ENCODE peak calls at places on chromosome 1, in four cellular contexts. One of them, this sample, is unnamed.

GRCh38 chr1:15154480-15155036 is 1.0 kb downstream of the TMEM51 start:
- DNase-seq in activated CD4-positive, alpha-beta T cell treated with anti-CD3 and anti-CD28 coated beads, Interleukin-2, amount 10 ng/mL, durations not matched to agents 7 days and 5 days: no peak
- DNase-seq in endothelial cell: peak
- DNase-seq in nucleus accumbens: no peak
- DNase-seq in this sample: no peak

GRCh38 chr1:157117527-157118057 is 18.0 kb upstream of the ETV3L start:
- DNase-seq in activated CD4-positive, alpha-beta T cell treated with anti-CD3 and anti-CD28 coated beads, Interleukin-2, amount 10 ng/mL, durations not matched to agents 7 days and 5 days: no peak
- DNase-seq in endothelial cell: no peak
- DNase-seq in nucleus accumbens: no peak
- DNase-seq in this sample: no peak

GRCh38 chr1:237016626-237017025 is 12.4 kb upstream of the MT1HL1 start:
- DNase-seq in activated CD4-positive, alpha-beta T cell treated with anti-CD3 and anti-CD28 coated beads, Interleukin-2, amount 10 ng/mL, durations not matched to agents 7 days and 5 days: no peak
- DNase-seq in endothelial cell: no peak
- DNase-seq in nucleus accumbens: no peak
- DNase-seq in this sample: no peak

GRCh38 chr1:25642710-25643109 is 26.1 kb downstream of the MAN1C1 start:
- DNase-seq in activated CD4-positive, alpha-beta T cell treated with anti-CD3 and anti-CD28 coated beads, Interleukin-2, amount 10 ng/mL, durations not matched to agents 7 days and 5 days: peak
- DNase-seq in endothelial cell: no peak
- DNase-seq in nucleus accumbens: no peak
- DNase-seq in this sample: peak

GRCh38 chr1:164823486-164824279 is 264.7 kb downstream of the PBX1 start:
- DNase-seq in activated CD4-positive, alpha-beta T cell treated with anti-CD3 and anti-CD28 coated beads, Interleukin-2, amount 10 ng/mL, durations not matched to agents 7 days and 5 days: no peak
- DNase-seq in endothelial cell: no peak
- DNase-seq in nucleus accumbens: no peak
- DNase-seq in this sample: no peak

GRCh38 chr1:206117151-206117948 is at the start of gene AVPR1B:
- DNase-seq in activated CD4-positive, alpha-beta T cell treated with anti-CD3 and anti-CD28 coated beads, Interleukin-2, amount 10 ng/mL, durations not matched to agents 7 days and 5 days: no peak
- DNase-seq in endothelial cell: peak
- DNase-seq in nucleus accumbens: no peak
- DNase-seq in this sample: no peak

GRCh38 chr1:157595356-157595755 is 2.5 kb downstream of the FCRL4 start:
- DNase-seq in activated CD4-positive, alpha-beta T cell treated with anti-CD3 and anti-CD28 coated beads, Interleukin-2, amount 10 ng/mL, durations not matched to agents 7 days and 5 days: no peak
- DNase-seq in endothelial cell: no peak
- DNase-seq in nucleus accumbens: no peak
- DNase-seq in this sample: no peak

GRCh38 chr1:97277891-97278662 is 556.5 kb downstream of the PTBP2 start:
- DNase-seq in activated CD4-positive, alpha-beta T cell treated with anti-CD3 and anti-CD28 coated beads, Interleukin-2, amount 10 ng/mL, durations not matched to agents 7 days and 5 days: no peak
- DNase-seq in endothelial cell: no peak
- DNase-seq in nucleus accumbens: no peak
- DNase-seq in this sample: no peak

GRCh38 chr1:24981632-24982007 is 51.5 kb upstream of the RUNX3 start:
- DNase-seq in activated CD4-positive, alpha-beta T cell treated with anti-CD3 and anti-CD28 coated beads, Interleukin-2, amount 10 ng/mL, durations not matched to agents 7 days and 5 days: peak
- DNase-seq in endothelial cell: no peak
- DNase-seq in nucleus accumbens: no peak
- DNase-seq in this sample: no peak

GRCh38 chr1:164602480-164603093 is 43.6 kb downstream of the PBX1 start:
- DNase-seq in activated CD4-positive, alpha-beta T cell treated with anti-CD3 and anti-CD28 coated beads, Interleukin-2, amount 10 ng/mL, durations not matched to agents 7 days and 5 days: no peak
- DNase-seq in endothelial cell: no peak
- DNase-seq in nucleus accumbens: no peak
- DNase-seq in this sample: no peak

This sample was measured in CD4-positive, alpha-beta memory T cell.